ENCODE peak calls at places on chromosomes 1 and 21, in five cellular contexts. Y is stimulated activated memory B cell treated with anti-CD40 and anti-IgM and Interleukin-4, amounts not matched to agents 10 μg/mL and 1 μg/mL and 100 μg/mL, for 72 hours; L is left cardiac atrium; I is CD8-positive, alpha-beta T cell; F is heart left ventricle. X is an unnamed sample.

GRCh38 chr1:157894613-157895012 is 53.0 kb upstream of the CD5L start:
- ATAC-seq in Y (no peak), L (no peak), I (no peak), F (no peak), X (no peak)

GRCh38 chr1:181817091-181817490 is 244.4 kb downstream of the ZNF648 start:
- ATAC-seq in Y (no peak), L (no peak), I (no peak), F (no peak), X (no peak)

GRCh38 chr1:5745776-5746610 is 246.2 kb downstream of the NPHP4 start:
- ATAC-seq in Y (peak), L (peak), I (peak), F (peak), X (peak)

GRCh38 chr1:97920275-97920831 is 481 bp downstream of the DPYD start:
- ATAC-seq in Y (no peak), L (peak), I (peak), F (peak), X (peak)

GRCh38 chr1:201655243-201655642 is 116.3 kb downstream of the NAV1 start:
- ATAC-seq in Y (no peak), L (peak), I (no peak), F (no peak), X (peak)

GRCh38 chr21:29332461-29333354 is 34.0 kb downstream of the BACH1 start:
- ATAC-seq in Y (no peak), L (peak), I (no peak), F (peak), X (no peak)

GRCh38 chr21:23853796-23854379 is 1753.4 kb downstream of the MRPL39 start:
- ATAC-seq in Y (peak), L (peak), I (peak), F (no peak), X (no peak)

GRCh38 chr1:153776352-153776751 is 1.1 kb downstream of the SLC27A3 start:
- ATAC-seq in Y (no peak), L (no peak), I (no peak), F (no peak), X (no peak)

GRCh38 chr1:205505791-205506190 is 1.3 kb downstream of the CDK18 start:
- ATAC-seq in Y (no peak), L (peak), I (no peak), F (peak), X (peak)

GRCh38 chr1:68119445-68119844 is 69.0 kb upstream of the DIRAS3 start:
- ATAC-seq in Y (no peak), L (no peak), I (no peak), F (no peak), X (no peak)

GRCh38 chr21:38323721-38324591 is 67.2 kb downstream of the KCNJ15 start:
- ATAC-seq in Y (no peak), L (no peak), I (peak), F (no peak), X (no peak)

GRCh38 chr1:206792939-206793607 is 20.8 kb upstream of the IL10 start:
- ATAC-seq in Y (peak), L (no peak), I (no peak), F (no peak), X (no peak)

GRCh38 chr1:93694039-93694438 is 12.4 kb upstream of the BCAR3 start:
- ATAC-seq in Y (no peak), L (peak), I (no peak), F (no peak), X (no peak)

GRCh38 chr1:207015791-207016190 is 16.8 kb downstream of the C1orf116 start:
- ATAC-seq in Y (peak), L (no peak), I (no peak), F (no peak), X (no peak)

GRCh38 chr1:172657586-172657985 is 1.3 kb upstream of the FASLG start:
- ATAC-seq in Y (no peak), L (peak), I (no peak), F (peak), X (no peak)

GRCh38 chr1:174761257-174761760 is 238.4 kb upstream of the CACYBP start:
- ATAC-seq in Y (no peak), L (no peak), I (no peak), F (no peak), X (no peak)

GRCh38 chr21:26443867-26444266 is 129.2 kb downstream of the CYYR1 start:
- ATAC-seq in Y (no peak), L (no peak), I (no peak), F (no peak), X (no peak)

GRCh38 chr1:154788241-154788870 is 81.7 kb downstream of the KCNN3 start:
- ATAC-seq in Y (no peak), L (no peak), I (no peak), F (no peak), X (no peak)

GRCh38 chr1:97139512-97139911 is 417.9 kb downstream of the PTBP2 start:
- ATAC-seq in Y (no peak), L (no peak), I (no peak), F (no peak), X (no peak)

GRCh38 chr1:43238104-43238503 is 31.7 kb upstream of the TMEM125 start:
- ATAC-seq in Y (no peak), L (peak), I (no peak), F (peak), X (peak)

GRCh38 chr1:107750364-107750959 is 214.5 kb downstream of the VAV3 start:
- ATAC-seq in Y (no peak), L (peak), I (no peak), F (no peak), X (no peak)

GRCh38 chr1:92194516-92194915 is 23.2 kb upstream of the C1orf146 start:
- ATAC-seq in Y (no peak), L (no peak), I (no peak), F (no peak), X (no peak)

GRCh38 chr1:43510621-43511020 is 20.1 kb upstream of the PTPRF start:
- ATAC-seq in Y (no peak), L (no peak), I (no peak), F (no peak), X (no peak)

GRCh38 chr21:43825936-43826622 is 36.7 kb downstream of the RRP1 start:
- ATAC-seq in Y (no peak), L (peak), I (no peak), F (peak), X (no peak)

GRCh38 chr1:216559359-216559758 is 136.1 kb upstream of the USH2A start:
- ATAC-seq in Y (no peak), L (no peak), I (no peak), F (no peak), X (no peak)

GRCh38 chr1:48678684-48679083 is 98.0 kb downstream of the BEND5 start:
- ATAC-seq in Y (no peak), L (no peak), I (no peak), F (no peak), X (no peak)

GRCh38 chr1:111882986-111883560 is 106.4 kb downstream of the KCND3 start:
- ATAC-seq in Y (no peak), L (peak), I (no peak), F (no peak), X (no peak)

GRCh38 chr21:44932366-44933181 is 7.3 kb upstream of the SLX9 start:
- ATAC-seq in Y (peak), L (peak), I (peak), F (no peak), X (peak)

GRCh38 chr1:3775248-3775497 is 2.6 kb downstream of the SMIM1 start:
- ATAC-seq in Y (no peak), L (peak), I (no peak), F (no peak), X (no peak)

GRCh38 chr1:167477962-167478361 is 40.4 kb downstream of the CD247 start:
- ATAC-seq in Y (no peak), L (no peak), I (no peak), F (no peak), X (no peak)

GRCh38 chr1:84870591-84870990 is 22.4 kb downstream of the LPAR3 start:
- ATAC-seq in Y (no peak), L (peak), I (no peak), F (peak), X (no peak)

GRCh38 chr1:160474392-160475242 is 48.4 kb downstream of the SLAMF6 start:
- ATAC-seq in Y (peak), L (no peak), I (peak), F (no peak), X (no peak)

GRCh38 chr1:203692565-203693470 is 66.2 kb downstream of the ATP2B4 start:
- ATAC-seq in Y (no peak), L (peak), I (no peak), F (peak), X (peak)

GRCh38 chr1:165645654-165646366 is 14.8 kb downstream of the MGST3 start:
- ATAC-seq in Y (peak), L (peak), I (no peak), F (peak), X (no peak)

GRCh38 chr1:205604825-205605544 is 26.8 kb downstream of the ELK4 start:
- ATAC-seq in Y (no peak), L (no peak), I (no peak), F (no peak), X (no peak)